ENCODE peak calls at places on chromosomes 6 and 20, in seven cellular contexts. P, Q, G, F, K, V and J are unnamed samples.

GRCh38 chr6:35728663-35729348 is 8.0 kb upstream of the ARMC12 start:
- DNase-seq in Q (no peak), G (no peak), K (no peak), P (no peak), F (peak), V (no peak), J (no peak)

GRCh38 chr6:113420290-113420689 is 436.9 kb upstream of the MARCKS start:
- DNase-seq in F (no peak), G (no peak), Q (no peak), K (no peak), P (no peak), V (no peak), J (no peak)

GRCh38 chr6:138253731-138254130 is 35.4 kb upstream of the PBOV1 start:
- DNase-seq in K (no peak), Q (no peak), P (no peak), G (no peak), V (no peak), F (no peak), J (no peak)

GRCh38 chr6:150667977-150668716 is 68.5 kb downstream of the PLEKHG1 start:
- DNase-seq in V (no peak), F (peak), G (peak), K (peak), Q (peak), P (peak), J (peak)

GRCh38 chr6:51214442-51214841 is 395.8 kb downstream of the TFAP2B start:
- DNase-seq in Q (no peak), P (no peak), F (no peak), V (no peak), K (no peak), G (no peak), J (no peak)

GRCh38 chr20:38878798-38879197 is 47.4 kb upstream of the FAM83D start:
- DNase-seq in F (no peak), G (peak), Q (no peak), V (no peak), K (peak), P (peak), J (no peak)

GRCh38 chr6:71886184-71887005 is at the start of gene RIMS1:
- DNase-seq in Q (peak), V (no peak), P (no peak), K (peak), F (no peak), G (peak), J (no peak)

GRCh38 chr6:108737594-108738546 is 110.4 kb upstream of the ARMC2 start:
- DNase-seq in Q (peak), K (peak), V (no peak), G (peak), F (no peak), P (peak), J (peak)

GRCh38 chr20:38997622-38998021 is 35.5 kb downstream of the DHX35 start:
- DNase-seq in F (no peak), G (no peak), V (no peak), P (no peak), K (no peak), Q (no peak), J (no peak)

GRCh38 chr6:91860951-91861350 is 1274.1 kb upstream of the MAP3K7 start:
- DNase-seq in P (no peak), G (no peak), Q (no peak), V (no peak), K (peak), F (no peak), J (no peak)

GRCh38 chr20:845226-845868 is 11.8 kb downstream of the FAM110A start:
- DNase-seq in G (no peak), Q (no peak), V (no peak), F (no peak), K (no peak), P (no peak), J (no peak)

GRCh38 chr20:61704661-61705060 is 361.0 kb downstream of the TAF4 start:
- DNase-seq in Q (no peak), F (no peak), P (no peak), G (no peak), K (no peak), V (no peak), J (no peak)

GRCh38 chr20:49690899-49691620 is 22.6 kb downstream of the B4GALT5 start:
- DNase-seq in K (peak), P (peak), F (no peak), V (no peak), G (peak), Q (no peak), J (no peak)
- H3K27ac ChIP-seq in K (no peak), P (no peak), F (no peak), V (no peak), G (no peak), Q (peak), J (peak)

GRCh38 chr6:131685266-131685780 is 15.9 kb downstream of the OR2A4 start:
- DNase-seq in K (no peak), P (no peak), Q (no peak), G (no peak), V (no peak), F (no peak), J (no peak)

GRCh38 chr6:131683479-131683878 is 17.7 kb downstream of the OR2A4 start:
- DNase-seq in Q (no peak), G (no peak), K (no peak), F (no peak), P (peak), V (no peak), J (no peak)

GRCh38 chr6:131687022-131687421 is 14.2 kb downstream of the OR2A4 start:
- DNase-seq in P (no peak), G (no peak), K (no peak), Q (no peak), F (no peak), V (no peak), J (no peak)

GRCh38 chr6:131692589-131692988 is 8.6 kb downstream of the OR2A4 start:
- DNase-seq in G (no peak), P (no peak), Q (no peak), F (no peak), V (no peak), K (no peak), J (no peak)

GRCh38 chr6:131688286-131688685 is 12.9 kb downstream of the OR2A4 start:
- DNase-seq in F (no peak), V (no peak), K (no peak), G (no peak), Q (no peak), P (no peak), J (no peak)
- H3K27ac ChIP-seq in F (no peak), V (no peak), K (no peak), G (no peak), Q (no peak), P (no peak), J (no peak)

DNA sequence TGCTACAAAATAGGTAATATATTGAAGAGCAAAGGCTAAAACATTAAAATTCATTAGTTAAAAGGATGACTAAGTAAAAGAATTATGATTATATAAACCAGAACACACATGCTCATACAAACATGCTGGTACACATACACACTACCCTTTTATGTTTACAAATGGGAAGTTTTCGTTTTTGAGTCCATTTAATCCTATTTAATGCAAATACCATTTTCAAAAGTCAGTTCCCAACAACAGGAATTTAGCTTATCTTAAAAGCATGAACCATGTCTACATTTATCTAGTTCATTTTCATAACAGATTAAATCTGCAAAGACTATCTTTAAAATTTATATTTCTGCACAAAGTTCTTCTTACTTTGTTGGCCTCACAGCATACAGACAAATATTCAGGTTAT is 42.5 kb downstream of the MAN1A1 start:
- DNase-seq in Q (no peak), K (no peak), G (no peak), F (no peak), V (no peak), P (no peak), J (no peak)
- H3K27ac ChIP-seq in Q (no peak), K (no peak), G (no peak), F (no peak), V (no peak), P (no peak), J (no peak)

GRCh38 chr6:52535711-52536423 is 41.0 kb downstream of the TRAM2 start:
- DNase-seq in Q (no peak), G (no peak), F (no peak), P (no peak), K (no peak), V (no peak), J (no peak)

GRCh38 chr6:52532457-52532856 is 44.4 kb downstream of the TRAM2 start:
- DNase-seq in Q (no peak), F (no peak), V (no peak), K (no peak), G (peak), P (peak), J (no peak)

GRCh38 chr6:52534966-52535390 is 41.9 kb downstream of the TRAM2 start:
- DNase-seq in F (no peak), K (no peak), P (no peak), G (no peak), Q (no peak), V (no peak), J (no peak)

GRCh38 chr6:52533491-52533890 is 43.4 kb downstream of the TRAM2 start:
- DNase-seq in P (no peak), V (no peak), Q (no peak), G (peak), F (no peak), K (no peak), J (no peak)

GRCh38 chr6:52534363-52534762 is 42.5 kb downstream of the TRAM2 start:
- DNase-seq in K (no peak), P (no peak), Q (no peak), V (no peak), G (no peak), F (no peak), J (no peak)
- H3K27ac ChIP-seq in K (no peak), P (no peak), Q (no peak), V (no peak), G (peak), F (no peak), J (no peak)

GRCh38 chr20:51528263-51529026 is 14.1 kb downstream of the NFATC2 start:
- DNase-seq in Q (no peak), V (no peak), P (no peak), K (no peak), G (no peak), F (no peak), J (no peak)
- H3K27ac ChIP-seq in Q (no peak), V (peak), P (no peak), K (peak), G (no peak), F (no peak), J (no peak)

DNA sequence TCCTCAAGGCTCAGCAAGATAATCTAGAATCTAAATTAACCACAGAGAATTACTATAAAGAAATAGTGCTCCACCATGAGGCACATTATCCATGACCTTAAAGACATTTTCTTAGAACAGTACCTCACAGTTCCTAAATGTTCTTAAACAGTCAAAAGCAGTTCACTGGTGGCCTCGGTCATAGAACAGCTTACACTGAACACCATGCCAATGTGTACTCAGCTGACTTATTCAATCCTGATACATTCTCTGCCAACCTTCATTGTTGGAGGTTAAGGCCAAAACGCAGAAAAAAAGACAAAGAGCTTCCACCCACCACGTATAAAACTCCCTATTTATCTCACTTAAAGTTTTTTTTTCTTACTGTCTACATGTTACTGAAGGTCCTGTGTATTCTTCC is 21.8 kb upstream of the TMEM170B start:
- DNase-seq in V (no peak), Q (no peak), F (no peak), P (no peak), G (no peak), K (no peak), J (no peak)
- H3K27ac ChIP-seq in V (no peak), Q (no peak), F (no peak), P (no peak), G (no peak), K (no peak), J (no peak)

GRCh38 chr20:16314722-16315121 is 258.5 kb downstream of the KIF16B start:
- DNase-seq in Q (no peak), G (no peak), P (no peak), V (no peak), K (no peak), F (no peak), J (no peak)

GRCh38 chr20:16314320-16314719 is 258.9 kb downstream of the KIF16B start:
- DNase-seq in P (no peak), F (no peak), G (no peak), Q (no peak), K (no peak), V (no peak), J (no peak)

GRCh38 chr20:16312998-16313397 is 260.2 kb downstream of the KIF16B start:
- DNase-seq in K (no peak), P (no peak), V (no peak), G (no peak), F (no peak), Q (no peak), J (no peak)

GRCh38 chr20:16313917-16314316 is 259.3 kb downstream of the KIF16B start:
- DNase-seq in K (no peak), Q (no peak), G (no peak), F (no peak), P (no peak), V (no peak), J (no peak)

GRCh38 chr20:16317445-16318362 is 255.5 kb downstream of the KIF16B start:
- DNase-seq in P (no peak), V (no peak), Q (no peak), G (no peak), F (no peak), K (no peak), J (no peak)
- H3K27ac ChIP-seq in P (no peak), V (no peak), Q (no peak), G (no peak), F (no peak), K (no peak), J (no peak)

GRCh38 chr20:11906626-11907480 is 10.8 kb upstream of the BTBD3 start:
- DNase-seq in V (no peak), P (peak), F (no peak), K (no peak), Q (no peak), G (no peak), J (peak)
- H3K27ac ChIP-seq in V (no peak), P (peak), F (no peak), K (no peak), Q (no peak), G (no peak), J (peak)

GRCh38 chr20:4606046-4606445 is 115.7 kb upstream of the PRND start:
- DNase-seq in V (peak), P (no peak), Q (no peak), F (no peak), K (no peak), G (no peak), J (no peak)

GRCh38 chr20:4603724-4604123 is 118.0 kb upstream of the PRND start:
- DNase-seq in K (no peak), G (no peak), Q (no peak), P (peak), F (no peak), V (peak), J (no peak)

GRCh38 chr20:4605166-4605565 is 116.5 kb upstream of the PRND start:
- DNase-seq in K (no peak), P (no peak), V (no peak), F (no peak), G (no peak), Q (no peak), J (no peak)

GRCh38 chr20:4602297-4602631 is 119.4 kb upstream of the PRND start:
- DNase-seq in Q (no peak), P (peak), G (peak), V (peak), K (no peak), F (no peak), J (no peak)

DNA sequence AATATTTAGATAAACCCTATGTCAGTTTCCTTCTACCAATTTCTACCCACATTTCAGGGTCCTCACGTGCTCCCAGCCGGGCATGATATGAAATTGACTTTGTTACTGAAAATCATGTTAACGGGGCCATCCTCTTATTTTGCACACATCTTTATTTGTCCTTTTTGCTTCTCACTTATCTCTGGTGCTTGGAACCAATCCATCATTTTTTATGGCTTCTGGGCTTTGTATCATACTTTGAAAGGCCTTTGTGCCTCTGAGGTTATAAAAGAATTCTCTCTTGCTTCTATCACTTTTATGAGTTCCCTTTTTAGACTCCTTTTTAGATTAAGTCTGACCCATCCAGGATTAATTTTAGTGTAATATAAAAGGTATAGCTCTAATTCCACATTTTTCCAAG is 117.1 kb upstream of the PRND start:
- DNase-seq in G (no peak), P (no peak), K (no peak), Q (no peak), V (peak), F (no peak), J (no peak)
- H3K27ac ChIP-seq in G (no peak), P (no peak), K (no peak), Q (no peak), V (no peak), F (no peak), J (no peak)